ENCODE peak calls at places on chromosomes 12 and 14, in six cellular contexts. K is IMR-90, Y is cardiac muscle cell, P is PC-3, U is colonic mucosa, Z is neural progenitor cell. W is an unnamed sample.
A peak's percentile ranks its signal among the peaks of the same experiment; 100 is the strongest.

GRCh38 chr12:62552906-62553556 is 86.4 kb downstream of the MON2 start:
- DNase-seq in K (no peak), Y (no peak), P (no peak), U (no peak), Z (no peak), W (no peak)

GRCh38 chr12:129257526-129257925 is 404.2 kb downstream of the GLT1D1 start:
- DNase-seq in K (no peak), Y (no peak), P (no peak), U (no peak), Z (no peak), W (no peak)

GRCh38 chr14:90060965-90061848 is 587 bp upstream of the KCNK13 start:
- DNase-seq in K (no peak), Y (peak; percentile 30), P (no peak), U (no peak), Z (peak; percentile 42), W (no peak)

GRCh38 chr12:6437586-6437985 is 7.2 kb upstream of the CD27 start:
- DNase-seq in K (no peak), Y (no peak), P (no peak), U (no peak), Z (no peak), W (no peak)

GRCh38 chr12:72369560-72369959 is 97.4 kb downstream of the TRHDE start:
- DNase-seq in K (peak; percentile 62), Y (no peak), P (no peak), U (no peak), Z (no peak), W (no peak)

GRCh38 chr12:26768611-26769603 is 64.1 kb downstream of the ITPR2 start:
- DNase-seq in K (no peak), Y (no peak), P (peak; percentile 97), U (no peak), Z (no peak), W (no peak)

GRCh38 chr14:42665083-42665482 is 1058.4 kb downstream of the LRFN5 start:
- DNase-seq in K (no peak), Y (no peak), P (peak; percentile 11), U (no peak), Z (no peak), W (no peak)

GRCh38 chr12:79655036-79655435 is 35.7 kb downstream of the PAWR start:
- DNase-seq in K (no peak), Y (no peak), P (no peak), U (no peak), Z (no peak), W (no peak)

GRCh38 chr12:11719678-11720099 is 70.2 kb downstream of the ETV6 start:
- DNase-seq in K (peak; percentile 98), Y (no peak), P (peak; percentile 71), U (no peak), Z (no peak), W (peak; percentile 89)

GRCh38 chr14:81990312-81990761 is 456.7 kb upstream of the SEL1L start:
- DNase-seq in K (peak; percentile 45), Y (peak; percentile 73), P (peak; percentile 66), U (peak; percentile 40), Z (peak; percentile 63), W (peak; percentile 67)

GRCh38 chr12:45732250-45732649 is 2.7 kb downstream of the ARID2 start:
- DNase-seq in K (peak; percentile 7), Y (no peak), P (peak; percentile 47), U (no peak), Z (no peak), W (no peak)

GRCh38 chr12:2391740-2392341 is 339.1 kb downstream of the CACNA1C start:
- DNase-seq in K (no peak), Y (no peak), P (no peak), U (no peak), Z (no peak), W (no peak)

GRCh38 chr14:22282429-22282828 is 306.6 kb downstream of the DAD1 start:
- DNase-seq in K (no peak), Y (no peak), P (no peak), U (no peak), Z (no peak), W (no peak)

GRCh38 chr12:127239781-127240180 is 1027.2 kb upstream of the TMEM132C start:
- DNase-seq in K (no peak), Y (no peak), P (no peak), U (no peak), Z (no peak), W (no peak)

GRCh38 chr12:88746386-88746785 is 166.1 kb upstream of the KITLG start:
- DNase-seq in K (no peak), Y (no peak), P (no peak), U (no peak), Z (no peak), W (no peak)

GRCh38 chr12:115402443-115403170 is 718.6 kb upstream of the TBX3 start:
- DNase-seq in K (peak; percentile 56), Y (no peak), P (no peak), U (no peak), Z (no peak), W (no peak)

GRCh38 chr14:96249016-96249415 is 7.0 kb upstream of the BDKRB1 start:
- DNase-seq in K (peak; percentile 93), Y (no peak), P (no peak), U (no peak), Z (no peak), W (no peak)

GRCh38 chr14:23136566-23137133 is 17.6 kb upstream of the CEBPE start:
- DNase-seq in K (no peak), Y (no peak), P (no peak), U (no peak), Z (no peak), W (no peak)

GRCh38 chr12:94150483-94151225 is 2.3 kb downstream of the PLXNC1 start:
- DNase-seq in K (no peak), Y (peak; percentile 38), P (no peak), U (peak; percentile 53), Z (peak; percentile 60), W (no peak)

GRCh38 chr12:105445261-105446015 is 114.9 kb downstream of the C12orf75 start:
- DNase-seq in K (peak; percentile 31), Y (peak; percentile 23), P (peak; percentile 69), U (no peak), Z (peak; percentile 48), W (no peak)

GRCh38 chr14:106276326-106277267 is 750.2 kb downstream of the TMEM121 start:
- DNase-seq in K (no peak), Y (no peak), P (no peak), U (no peak), Z (no peak), W (no peak)

DNA sequence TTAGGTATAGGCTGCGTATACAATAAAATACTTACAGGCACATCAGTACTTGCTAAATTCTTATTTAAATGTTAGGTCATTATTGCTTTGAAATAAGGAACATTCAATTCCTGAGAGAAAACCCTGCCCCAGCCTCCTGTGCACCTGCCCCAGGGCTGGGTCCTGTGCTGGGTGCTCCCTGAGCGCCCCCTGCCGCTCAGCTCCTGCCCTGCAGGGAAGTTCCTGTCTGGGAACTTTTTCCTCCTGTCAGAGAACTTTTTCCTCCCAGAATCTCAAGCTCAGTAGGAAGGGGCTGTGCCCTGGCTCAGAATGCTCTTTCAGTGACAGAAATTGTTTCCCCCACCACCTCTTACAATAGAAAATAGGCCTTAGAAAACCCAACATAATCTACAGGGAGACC is 751.1 kb downstream of the TMEM121 start:
- DNase-seq in K (no peak), Y (no peak), P (no peak), U (no peak), Z (no peak), W (no peak)
- TF ChIP-seq CTCF in K (no peak), Y (no peak), P (peak; percentile 35), U (peak; percentile 55), Z (peak; percentile 20), W (no peak)

GRCh38 chr14:93083898-93084297 is 31.8 kb downstream of the ITPK1 start:
- DNase-seq in K (no peak), Y (no peak), P (no peak), U (no peak), Z (no peak), W (no peak)

GRCh38 chr14:93084402-93084801 is 31.3 kb downstream of the ITPK1 start:
- DNase-seq in K (no peak), Y (no peak), P (no peak), U (no peak), Z (no peak), W (no peak)

GRCh38 chr14:93086441-93087055 is 29.2 kb downstream of the ITPK1 start:
- DNase-seq in K (no peak), Y (no peak), P (no peak), U (no peak), Z (no peak), W (no peak)

GRCh38 chr14:93084866-93085857 is 30.6 kb downstream of the ITPK1 start:
- DNase-seq in K (no peak), Y (no peak), P (no peak), U (no peak), Z (no peak), W (no peak)

GRCh38 chr14:93085916-93086315 is 29.8 kb downstream of the ITPK1 start:
- DNase-seq in K (no peak), Y (peak; percentile 34), P (peak; percentile 45), U (no peak), Z (peak; percentile 85), W (no peak)
- H3K27ac ChIP-seq in K (no peak overlapping the region), Y (peak overlapping the region; percentile 64), P (peak overlapping the region; percentile 49), U (no peak overlapping the region), Z (peak overlapping the region; percentile 9), W (no peak overlapping the region)

GRCh38 chr14:61501714-61502458 is 180.5 kb downstream of the PRKCH start:
- DNase-seq in K (no peak), Y (no peak), P (no peak), U (no peak), Z (no peak), W (no peak)

GRCh38 chr14:61504841-61505340 is 183.5 kb downstream of the PRKCH start:
- DNase-seq in K (no peak), Y (no peak), P (no peak), U (no peak), Z (no peak), W (no peak)

GRCh38 chr14:61503167-61503801 is 181.9 kb downstream of the PRKCH start:
- DNase-seq in K (peak; percentile 33), Y (no peak), P (no peak), U (no peak), Z (no peak), W (no peak)

GRCh38 chr14:61500046-61500445 is 178.7 kb downstream of the PRKCH start:
- DNase-seq in K (no peak), Y (no peak), P (no peak), U (no peak), Z (no peak), W (no peak)

GRCh38 chr14:61502459-61503093 is 181.2 kb downstream of the PRKCH start:
- DNase-seq in K (no peak), Y (no peak), P (no peak), U (no peak), Z (no peak), W (no peak)
- H3K4me1 ChIP-seq in K (peaks cover 18% of the 10 kb centered on the region), Y (peaks cover 6% of the 10 kb centered on the region), P (peaks cover 6% of the 10 kb centered on the region), U (no peaks in the 10 kb centered on the region), Z (peaks cover 9% of the 10 kb centered on the region), W (peaks cover 8% of the 10 kb centered on the region)

DNA sequence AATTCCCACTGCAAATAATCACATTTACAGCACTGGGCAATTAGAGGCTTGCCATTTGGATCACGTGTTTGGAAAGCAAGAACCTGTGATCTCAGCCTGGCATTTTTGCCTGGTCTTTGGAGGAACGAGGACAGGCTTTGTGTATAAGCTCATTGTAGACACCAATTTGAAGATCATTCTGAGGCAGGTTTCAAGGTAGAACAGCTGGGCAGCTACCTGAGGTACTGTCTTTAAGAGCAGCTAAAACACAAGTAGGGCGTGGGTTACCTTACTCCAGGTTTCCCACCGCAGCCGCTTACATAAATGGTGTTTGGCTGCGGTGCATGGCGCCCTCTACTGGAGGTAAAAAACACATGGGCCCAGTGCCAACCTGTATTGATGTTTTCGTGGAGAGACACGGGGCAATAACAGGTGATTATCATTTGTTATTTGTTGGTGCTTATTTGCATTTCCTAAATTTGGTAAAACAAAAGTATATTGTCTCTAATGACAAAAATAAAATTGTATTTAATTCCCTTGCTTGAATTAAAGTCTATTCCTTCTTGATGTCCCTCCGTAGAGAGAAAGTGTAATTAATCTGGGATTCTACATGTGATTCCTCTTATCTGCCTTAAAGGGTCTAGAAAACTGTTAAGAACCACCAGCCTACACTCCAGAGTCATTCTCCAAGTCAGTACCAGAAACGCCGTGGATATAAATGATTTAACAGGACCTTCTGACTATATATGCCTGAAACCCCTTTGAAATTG is 69.7 kb downstream of the SVOP start:
- DNase-seq in K (peak; percentile 54), Y (peak; percentile 79), P (peak; percentile 91), U (peak; percentile 76), Z (peak; percentile 84), W (no peak)
- TF ChIP-seq CTCF in K (peak; percentile 78), Y (peak; percentile 79), P (peak; percentile 97), U (peak; percentile 91), Z (peak; percentile 98), W (peak; percentile 87)